ENCODE peak calls at places on chromosome 14, in seven cellular contexts. V, Q, L, O, N, B and M are unnamed samples.

GRCh38 chr14:71242237-71242748 is 335.0 kb downstream of the PCNX1 start:
- DNase-seq in Q (peak), L (no peak), O (no peak), B (no peak), V (peak), N (no peak), M (no peak)

GRCh38 chr14:70567791-70568190 is 32.7 kb downstream of the MED6 start:
- DNase-seq in B (peak), N (peak), Q (peak), L (no peak), O (peak), V (peak), M (no peak)

GRCh38 chr14:58107041-58107440 is 45.0 kb downstream of the ARMH4 start:
- DNase-seq in N (no peak), Q (no peak), O (no peak), B (no peak), V (no peak), L (no peak), M (no peak)

GRCh38 chr14:91848602-91849001 is 18.7 kb downstream of the TC2N start:
- DNase-seq in L (no peak), B (no peak), N (no peak), V (no peak), Q (no peak), O (no peak), M (no peak)

GRCh38 chr14:55121628-55122440 is 7.2 kb upstream of the LGALS3 start:
- DNase-seq in B (no peak), Q (no peak), N (no peak), O (no peak), L (no peak), V (no peak), M (no peak)

GRCh38 chr14:56118611-56119181 is 485 bp downstream of the PELI2 start:
- DNase-seq in V (no peak), Q (no peak), O (no peak), L (no peak), N (peak), B (no peak), M (no peak)

GRCh38 chr14:91277546-91278382 is 33.3 kb upstream of the GPR68 start:
- DNase-seq in O (no peak), L (no peak), B (no peak), Q (no peak), N (no peak), V (no peak), M (no peak)

GRCh38 chr14:98022541-98023520 is 1225.6 kb downstream of the VRK1 start:
- DNase-seq in V (no peak), O (no peak), L (no peak), B (no peak), N (no peak), Q (no peak), M (no peak)

GRCh38 chr14:74871819-74872218 is 4.1 kb downstream of the PROX2 start:
- DNase-seq in B (no peak), V (no peak), O (no peak), L (no peak), N (no peak), Q (no peak), M (no peak)

GRCh38 chr14:32998433-32998832 is 59.8 kb downstream of the NPAS3 start:
- DNase-seq in O (no peak), L (no peak), B (no peak), V (peak), Q (peak), N (no peak), M (no peak)

GRCh38 chr14:79103764-79104163 is 933.6 kb downstream of the NRXN3 start:
- DNase-seq in O (no peak), N (no peak), Q (no peak), B (no peak), L (no peak), V (no peak), M (no peak)

GRCh38 chr14:90140956-90141316 is 79.1 kb downstream of the KCNK13 start:
- DNase-seq in L (no peak), B (no peak), N (no peak), O (no peak), Q (peak), V (peak), M (no peak)

GRCh38 chr14:89466939-89467338 is 49.9 kb upstream of the FOXN3 start:
- DNase-seq in O (no peak), V (no peak), L (no peak), B (no peak), Q (peak), N (no peak), M (no peak)

GRCh38 chr14:53523226-53523625 is 370.1 kb upstream of the DDHD1 start:
- DNase-seq in O (no peak), L (no peak), V (no peak), B (no peak), N (no peak), Q (no peak), M (no peak)
- TF ChIP-seq CTCF in O (no peak), L (no peak), V (no peak), B (no peak), N (no peak), Q (no peak), M (no peak)

GRCh38 chr14:101635238-101636080 is 74.2 kb downstream of the DIO3 start:
- DNase-seq in V (no peak), N (no peak), B (no peak), O (no peak), Q (no peak), L (no peak), M (no peak)
- TF ChIP-seq CTCF in V (no peak), N (no peak), B (no peak), O (no peak), Q (no peak), L (no peak), M (no peak)

DNA sequence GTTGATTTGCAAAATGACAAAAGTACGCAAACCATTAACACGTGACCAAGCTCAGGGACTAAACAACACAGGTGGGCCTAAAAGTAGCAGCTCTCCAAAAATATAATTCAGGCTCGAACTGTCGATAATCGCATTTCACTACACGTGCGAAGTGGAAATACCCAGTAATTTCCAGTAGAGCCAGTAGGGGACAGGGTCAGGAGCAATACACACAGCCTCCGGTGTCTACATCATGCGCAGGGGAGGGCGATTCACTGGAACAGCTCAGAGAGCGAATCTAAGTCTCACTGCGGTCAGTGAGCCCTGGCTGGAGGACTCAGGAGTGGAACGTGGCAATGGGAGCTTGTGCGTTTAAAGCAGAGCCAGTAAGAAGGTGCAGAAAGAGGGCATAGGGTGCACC is 40.4 kb downstream of the SETD3 start:
- DNase-seq in B (no peak), V (no peak), N (no peak), L (no peak), O (no peak), Q (no peak), M (no peak)
- TF ChIP-seq CTCF in B (no peak), V (no peak), N (no peak), L (no peak), O (peak), Q (no peak), M (no peak)

GRCh38 chr14:96666088-96666487 is 131.1 kb upstream of the VRK1 start:
- DNase-seq in O (no peak), L (no peak), V (no peak), B (no peak), N (no peak), Q (no peak), M (no peak)
- TF ChIP-seq CTCF in O (no peak), L (no peak), V (no peak), B (no peak), N (no peak), Q (no peak), M (no peak)

GRCh38 chr14:68363401-68363800 is 429.5 kb downstream of the ZFP36L1 start:
- DNase-seq in N (no peak), B (no peak), Q (no peak), L (no peak), V (no peak), O (no peak), M (no peak)
- TF ChIP-seq CTCF in N (no peak), B (no peak), Q (no peak), L (no peak), V (no peak), O (peak), M (no peak)

GRCh38 chr14:103728721-103729120 is 13.1 kb downstream of the ZFYVE21 start:
- DNase-seq in O (no peak), V (no peak), B (no peak), N (no peak), L (no peak), Q (no peak), M (no peak)
- TF ChIP-seq CTCF in O (no peak), V (no peak), B (no peak), N (no peak), L (no peak), Q (no peak), M (no peak)

GRCh38 chr14:36661506-36662257 is at the start of gene PAX9:
- DNase-seq in L (no peak), B (peak), Q (peak), V (peak), O (peak), N (peak), M (peak)
- TF ChIP-seq CTCF in L (no peak), B (no peak), Q (no peak), V (no peak), O (no peak), N (no peak), M (no peak)

DNA sequence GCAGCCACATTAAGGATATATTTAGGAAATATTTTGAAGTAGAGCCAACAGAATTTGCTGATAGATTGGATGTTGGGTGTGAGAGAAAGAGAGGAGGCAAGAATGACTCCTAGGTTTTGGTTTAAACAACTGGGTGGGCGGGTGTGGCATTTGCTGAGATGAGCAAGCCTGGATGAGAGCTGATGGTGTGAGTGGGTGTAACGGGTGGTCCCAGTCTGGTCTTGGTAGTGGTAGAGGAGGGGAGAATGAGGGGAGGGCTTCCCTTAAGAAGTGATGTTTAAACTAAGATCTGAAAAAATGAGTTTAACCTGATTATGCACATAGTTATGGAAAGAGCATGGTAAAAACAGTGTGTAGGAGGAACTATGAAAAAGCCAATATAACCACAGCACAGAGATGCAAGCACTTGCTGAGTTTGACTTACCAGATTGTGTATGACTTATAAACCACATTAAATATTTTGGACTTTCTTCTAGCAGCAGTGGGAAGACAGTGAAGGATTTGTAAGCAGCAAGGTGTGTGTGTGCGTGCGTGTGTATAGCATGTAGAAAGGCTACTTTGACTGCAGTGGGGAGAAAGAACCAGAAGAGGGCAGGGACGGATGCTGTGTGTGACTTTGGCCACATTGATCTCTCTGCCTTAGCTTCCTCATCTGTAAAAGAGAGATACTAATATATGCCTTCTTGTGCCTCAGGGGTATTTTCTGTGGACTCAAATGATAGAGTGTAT is 139.7 kb downstream of the PRIMA1 start:
- DNase-seq in B (peak), V (no peak), L (no peak), Q (no peak), O (no peak), N (peak), M (no peak)
- TF ChIP-seq CTCF in B (peak), V (no peak), L (no peak), Q (no peak), O (peak), N (peak), M (no peak)